ENCODE peak calls at places on chromosome 5, in six cellular contexts. V, R, G, B, H and J are unnamed samples.
A peak's percentile ranks its signal among the peaks of the same experiment; 100 is the strongest.

GRCh38 chr5:55816342-55816741 is 34.8 kb upstream of the IL31RA start:
- DNase-seq in V (no peak), R (no peak), G (peak; percentile 65), B (peak; percentile 44), H (no peak), J (no peak)

GRCh38 chr5:7927466-7928375 is 58.8 kb downstream of the MTRR start:
- DNase-seq in V (no peak), R (no peak), G (peak; percentile 33), B (peak; percentile 72), H (peak; percentile 1), J (no peak)

GRCh38 chr5:35608881-35609779 is 8.5 kb upstream of the SPEF2 start:
- DNase-seq in V (no peak), R (no peak), G (peak; percentile 32), B (no peak), H (no peak), J (no peak)

GRCh38 chr5:147973086-147973485 is 66.7 kb upstream of the C5orf46 start:
- DNase-seq in V (no peak), R (no peak), G (no peak), B (no peak), H (no peak), J (no peak)

GRCh38 chr5:135615171-135615570 is 36.4 kb upstream of the CXCL14 start:
- DNase-seq in V (no peak), R (no peak), G (no peak), B (no peak), H (no peak), J (no peak)

GRCh38 chr5:55141945-55142690 is 17.9 kb upstream of the GPX8 start:
- DNase-seq in V (no peak), R (no peak), G (no peak), B (no peak), H (no peak), J (no peak)

GRCh38 chr5:167792538-167792937 is 498.9 kb upstream of the WWC1 start:
- DNase-seq in V (no peak), R (no peak), G (no peak), B (no peak), H (no peak), J (no peak)

GRCh38 chr5:19695248-19695647 is 292.8 kb downstream of the CDH18 start:
- DNase-seq in V (no peak), R (no peak), G (no peak), B (no peak), H (no peak), J (no peak)

GRCh38 chr5:12683249-12683648 is 779.0 kb upstream of the CTNND2 start:
- DNase-seq in V (no peak), R (no peak), G (no peak), B (no peak), H (no peak), J (no peak)

GRCh38 chr5:13643196-13643595 is 301.3 kb downstream of the DNAH5 start:
- DNase-seq in V (no peak), R (no peak), G (no peak), B (no peak), H (no peak), J (no peak)

GRCh38 chr5:171956314-171956713 is 50.1 kb downstream of the FBXW11 start:
- DNase-seq in V (no peak), R (no peak), G (no peak), B (no peak), H (no peak), J (no peak)

GRCh38 chr5:77390795-77391194 is 101.3 kb downstream of the WDR41 start:
- DNase-seq in V (no peak), R (no peak), G (peak; percentile 29), B (peak; percentile 35), H (no peak), J (no peak)

GRCh38 chr5:132477784-132478497 is 12.6 kb downstream of the IRF1 start:
- DNase-seq in V (no peak), R (no peak), G (no peak), B (no peak), H (no peak), J (no peak)

GRCh38 chr5:74183041-74183440 is 457.5 kb downstream of the ENC1 start:
- DNase-seq in V (no peak), R (no peak), G (no peak), B (no peak), H (no peak), J (no peak)

GRCh38 chr5:127936439-127936972 is 147.1 kb upstream of the SLC12A2 start:
- DNase-seq in V (no peak), R (no peak), G (peak; percentile 37), B (no peak), H (no peak), J (no peak)

GRCh38 chr5:78993165-78993564 is 8.1 kb upstream of the ARSB start:
- DNase-seq in V (no peak), R (no peak), G (no peak), B (no peak), H (no peak), J (no peak)

GRCh38 chr5:160054047-160054446 is 45.1 kb downstream of the TTC1 start:
- DNase-seq in V (no peak), R (no peak), G (no peak), B (peak; percentile 38), H (no peak), J (no peak)

GRCh38 chr5:72885824-72886223 is 69.4 kb downstream of the TNPO1 start:
- DNase-seq in V (no peak), R (no peak), G (no peak), B (no peak), H (no peak), J (no peak)
- H3K36me3 ChIP-seq in V (peaks cover 99% of the 10 kb centered on the region), R (no peaks in the 10 kb centered on the region), G (peaks cover 75% of the 10 kb centered on the region), B (peaks cover 80% of the 10 kb centered on the region), H (peaks cover 85% of the 10 kb centered on the region), J (peaks cover 100% of the 10 kb centered on the region)

GRCh38 chr5:72191404-72191803 is 84.1 kb downstream of the MAP1B start:
- DNase-seq in V (no peak), R (no peak), G (no peak), B (no peak), H (no peak), J (no peak)

GRCh38 chr5:72185717-72186388 is 78.6 kb downstream of the MAP1B start:
- DNase-seq in V (no peak), R (no peak), G (no peak), B (no peak), H (no peak), J (no peak)

GRCh38 chr5:72187388-72188070 is 80.3 kb downstream of the MAP1B start:
- DNase-seq in V (no peak), R (no peak), G (no peak), B (no peak), H (no peak), J (no peak)

GRCh38 chr5:72188176-72188575 is 80.9 kb downstream of the MAP1B start:
- DNase-seq in V (no peak), R (no peak), G (no peak), B (no peak), H (no peak), J (no peak)

GRCh38 chr5:72189135-72189534 is 81.9 kb downstream of the MAP1B start:
- DNase-seq in V (no peak), R (no peak), G (no peak), B (no peak), H (no peak), J (no peak)
- H3K36me3 ChIP-seq in V (peaks cover 66% of the 10 kb centered on the region), R (no peaks in the 10 kb centered on the region), G (no peaks in the 10 kb centered on the region), B (peaks cover 70% of the 10 kb centered on the region), H (no peaks in the 10 kb centered on the region), J (peaks cover 2% of the 10 kb centered on the region)

GRCh38 chr5:150731669-150732068 is 27.1 kb downstream of the DCTN4 start:
- DNase-seq in V (no peak), R (no peak), G (no peak), B (no peak), H (no peak), J (no peak)

GRCh38 chr5:150729859-150730258 is 29.0 kb downstream of the DCTN4 start:
- DNase-seq in V (no peak), R (no peak), G (no peak), B (no peak), H (no peak), J (no peak)

GRCh38 chr5:150738862-150739261 is 20.0 kb downstream of the DCTN4 start:
- DNase-seq in V (no peak), R (no peak), G (no peak), B (no peak), H (no peak), J (no peak)

DNA sequence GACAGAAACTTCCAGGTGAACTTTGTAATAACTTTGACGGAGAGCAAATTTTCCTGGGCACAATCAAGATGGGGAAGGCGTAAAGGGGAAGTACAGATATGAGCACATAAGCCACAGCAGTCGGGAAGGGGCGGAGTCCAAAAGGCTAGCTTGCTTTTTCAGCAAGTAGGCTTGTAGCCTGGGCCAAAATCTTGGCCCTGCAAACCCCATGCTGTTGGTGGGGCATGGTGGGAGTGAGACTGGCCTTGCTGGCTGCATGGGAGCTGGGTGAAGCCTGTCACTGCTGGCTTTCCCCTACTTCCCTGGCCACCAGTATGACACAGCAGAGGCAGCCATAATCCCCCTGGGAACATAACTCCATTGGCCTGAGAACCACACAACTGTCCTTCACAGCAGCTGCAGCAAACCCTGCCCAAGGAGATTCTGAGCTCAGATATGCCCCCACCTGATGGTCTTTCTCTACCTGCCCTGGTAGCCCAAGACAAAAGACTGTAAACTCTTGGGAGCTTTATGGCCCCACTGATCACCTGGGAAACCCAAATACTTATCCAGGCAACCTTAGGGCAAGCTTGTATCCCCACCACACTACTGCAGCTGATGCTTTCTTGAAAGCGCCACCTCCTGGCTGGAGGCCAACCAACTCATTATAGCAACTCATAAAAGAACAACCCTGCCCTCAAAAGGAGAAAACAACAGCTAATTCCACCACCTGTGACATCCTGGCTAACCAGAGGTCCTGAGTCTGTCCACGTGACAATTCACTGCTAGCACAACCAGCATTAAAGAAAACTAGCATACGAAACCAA is 24.0 kb downstream of the DCTN4 start:
- DNase-seq in V (peak; percentile 44), R (peak; percentile 39), G (no peak), B (no peak), H (no peak), J (peak; percentile 81)
- H3K36me3 ChIP-seq in V (peaks cover 57% of the 10 kb centered on the region), R (no peaks in the 10 kb centered on the region), G (peaks cover 25% of the 10 kb centered on the region), B (peaks cover 31% of the 10 kb centered on the region), H (peaks cover 44% of the 10 kb centered on the region), J (peaks cover 33% of the 10 kb centered on the region)

GRCh38 chr5:525916-526315 is 1.7 kb upstream of the SLC9A3 start:
- DNase-seq in V (no peak), R (no peak), G (no peak), B (no peak), H (no peak), J (peak; percentile 35)

GRCh38 chr5:527646-528591 is 3.7 kb upstream of the SLC9A3 start:
- DNase-seq in V (no peak), R (no peak), G (no peak), B (no peak), H (no peak), J (peak; percentile 15)

GRCh38 chr5:524442-525163 is at the start of gene SLC9A3:
- DNase-seq in V (no peak), R (no peak), G (no peak), B (no peak), H (no peak), J (no peak)

GRCh38 chr5:525164-525761 is 1.0 kb upstream of the SLC9A3 start:
- DNase-seq in V (no peak), R (no peak), G (no peak), B (no peak), H (no peak), J (no peak)

DNA sequence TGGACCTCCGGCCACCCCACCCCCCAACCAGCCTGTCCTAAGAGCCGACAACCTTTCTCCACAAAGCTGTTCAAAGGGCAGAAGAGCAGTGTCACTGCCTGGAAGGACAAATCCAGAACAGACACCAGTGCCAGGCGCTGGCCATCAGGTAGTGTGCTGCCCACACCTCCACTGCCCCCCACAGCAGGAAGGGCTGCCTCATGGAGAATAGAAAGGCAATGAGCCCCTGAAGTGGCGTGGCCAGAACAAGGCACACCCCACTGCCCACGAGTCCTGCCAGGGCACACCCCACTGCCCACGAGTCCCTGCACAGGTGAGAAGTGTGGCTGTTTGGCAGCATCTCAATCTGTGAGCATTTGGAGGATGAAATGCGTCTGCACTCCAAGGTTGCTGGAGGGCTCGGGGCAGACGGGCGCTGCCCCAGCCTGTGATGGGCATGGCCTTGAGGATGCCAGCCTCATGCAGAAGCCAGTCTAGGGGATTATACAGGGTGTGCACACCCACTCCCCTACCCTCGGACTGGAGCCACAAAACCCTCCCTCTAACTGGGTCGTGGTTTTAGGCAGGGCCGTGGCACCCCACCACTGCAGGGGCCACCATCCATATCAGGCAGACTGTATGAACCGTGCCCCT is 2.3 kb upstream of the SLC9A3 start:
- DNase-seq in V (no peak), R (no peak), G (no peak), B (no peak), H (no peak), J (no peak)
- H3K36me3 ChIP-seq in V (no peaks in the 10 kb centered on the region), R (no peaks in the 10 kb centered on the region), G (no peaks in the 10 kb centered on the region), B (no peaks in the 10 kb centered on the region), H (no peaks in the 10 kb centered on the region), J (no peaks in the 10 kb centered on the region)